ENCODE peak calls at places on chromosomes 13 and 19, in ten cellular contexts. P is stimulated activated CD4-positive, alpha-beta T cell treated with anti-CD3 and anti-CD28 coated beads, Interleukin-2, amount 100 ng/mL, for 48 hours; U is pancreas; G is putamen; H is GM03348; C is activated T-helper 1 cell treated with Interleukin-2 at 50 U/mL for 16 hours; T is GM19239; F is Daoy; Z is AG20443; X is CD4-positive, alpha-beta T cell. S is an unnamed sample.

GRCh38 chr19:3024870-3025515 is 4.1 kb downstream of the TLE2 start:
- DNase-seq in P (no peak), U (no peak), G (no peak), H (no peak), C (no peak), T (no peak), F (no peak), Z (no peak), X (no peak), S (no peak)

GRCh38 chr13:51453308-51453958 is 597 bp upstream of the INTS6 start:
- DNase-seq in P (peak; percentile 74), U (peak; percentile 91), G (peak; percentile 85), H (peak; percentile 90), C (peak; percentile 74), T (peak; percentile 63), F (no peak), Z (peak; percentile 89), X (peak; percentile 72), S (no peak)

GRCh38 chr19:33251526-33252090 is 26.0 kb upstream of the SLC7A10 start:
- DNase-seq in P (no peak), U (no peak), G (no peak), H (no peak), C (no peak), T (no peak), F (no peak), Z (no peak), X (no peak), S (no peak)

GRCh38 chr19:16026756-16027155 is 49.5 kb upstream of the TPM4 start:
- DNase-seq in P (no peak), U (no peak), G (peak; percentile 67), H (no peak), C (no peak), T (no peak), F (no peak), Z (no peak), X (no peak), S (no peak)

GRCh38 chr13:27783111-27783510 is 9.2 kb upstream of the GSX1 start:
- DNase-seq in P (no peak), U (no peak), G (no peak), H (no peak), C (no peak), T (no peak), F (no peak), Z (no peak), X (no peak), S (no peak)

GRCh38 chr19:36198116-36198515 is 16.3 kb downstream of the ZNF565 start:
- DNase-seq in P (no peak), U (no peak), G (peak; percentile 91), H (no peak), C (no peak), T (no peak), F (no peak), Z (no peak), X (no peak), S (no peak)

GRCh38 chr13:42478531-42479156 is 95.3 kb upstream of the TNFSF11 start:
- DNase-seq in P (no peak), U (no peak), G (no peak), H (peak; percentile 26), C (no peak), T (no peak), F (no peak), Z (no peak), X (no peak), S (no peak)

GRCh38 chr19:55116232-55117062 is 990 bp downstream of the PPP1R12C start:
- DNase-seq in P (peak; percentile 34), U (no peak), G (peak; percentile 64), H (peak; percentile 91), C (peak; percentile 23), T (peak; percentile 78), F (peak; percentile 66), Z (peak; percentile 85), X (peak; percentile 32), S (peak; percentile 76)

GRCh38 chr13:84126671-84127171 is 244.4 kb upstream of the SLITRK1 start:
- DNase-seq in P (no peak), U (peak; percentile 30), G (no peak), H (no peak), C (no peak), T (no peak), F (no peak), Z (no peak), X (no peak), S (peak; percentile 8)

GRCh38 chr13:29847501-29847983 is 2.9 kb downstream of the UBL3 start:
- DNase-seq in P (no peak), U (no peak), G (peak; percentile 65), H (no peak), C (no peak), T (no peak), F (peak; percentile 45), Z (peak; percentile 12), X (no peak), S (peak; percentile 76)

GRCh38 chr13:41007359-41008118 is 11.6 kb downstream of the ELF1 start:
- DNase-seq in P (no peak), U (no peak), G (no peak), H (peak; percentile 35), C (no peak), T (no peak), F (no peak), Z (peak; percentile 28), X (no peak), S (peak; percentile 19)

GRCh38 chr13:103081435-103081834 is 15.2 kb upstream of the SLC10A2 start:
- DNase-seq in P (no peak), U (no peak), G (no peak), H (no peak), C (no peak), T (no peak), F (no peak), Z (no peak), X (no peak), S (no peak)

GRCh38 chr19:36573948-36574726 is 1.0 kb upstream of the ZNF529 start:
- DNase-seq in P (no peak), U (no peak), G (no peak), H (no peak), C (no peak), T (no peak), F (no peak), Z (no peak), X (no peak), S (no peak)

GRCh38 chr19:40489882-40490230 is 23.1 kb downstream of the SPTBN4 start:
- DNase-seq in P (no peak), U (no peak), G (no peak), H (no peak), C (no peak), T (no peak), F (no peak), Z (no peak), X (no peak), S (no peak)

GRCh38 chr13:70253411-70253810 is 145.2 kb upstream of the KLHL1 start:
- DNase-seq in P (no peak), U (no peak), G (no peak), H (no peak), C (no peak), T (no peak), F (no peak), Z (no peak), X (no peak), S (no peak)

GRCh38 chr19:7476941-7477494 is 11.8 kb downstream of the PEX11G start:
- DNase-seq in P (no peak), U (no peak), G (no peak), H (no peak), C (no peak), T (no peak), F (no peak), Z (no peak), X (no peak), S (no peak)

GRCh38 chr13:89382986-89383385 is 1711.8 kb downstream of the SLITRK5 start:
- DNase-seq in P (no peak), U (no peak), G (no peak), H (no peak), C (no peak), T (no peak), F (no peak), Z (no peak), X (no peak), S (no peak)

GRCh38 chr19:6464070-6464873 is at the start of gene CRB3:
- DNase-seq in P (no peak), U (peak; percentile 98), G (no peak), H (no peak), C (peak; percentile 27), T (no peak), F (no peak), Z (no peak), X (peak; percentile 50), S (no peak)

GRCh38 chr13:108895220-108895704 is 265.9 kb downstream of the MYO16 start:
- DNase-seq in P (no peak), U (no peak), G (no peak), H (peak; percentile 40), C (no peak), T (no peak), F (peak; percentile 21), Z (no peak), X (no peak), S (peak; percentile 58)

GRCh38 chr13:33092422-33092987 is 76.3 kb downstream of the KL start:
- DNase-seq in P (no peak), U (no peak), G (no peak), H (no peak), C (no peak), T (no peak), F (peak; percentile 8), Z (no peak), X (no peak), S (no peak)

GRCh38 chr13:96075953-96076543 is 13.9 kb upstream of the HS6ST3 start:
- DNase-seq in P (no peak), U (no peak), G (no peak), H (peak; percentile 52), C (no peak), T (no peak), F (no peak), Z (peak; percentile 45), X (no peak), S (peak; percentile 12)

GRCh38 chr13:102846261-102847015 is 606 bp downstream of the ERCC5 start:
- DNase-seq in P (peak; percentile 24), U (peak; percentile 69), G (peak; percentile 30), H (peak; percentile 50), C (peak; percentile 15), T (no peak), F (peak; percentile 29), Z (peak; percentile 43), X (peak; percentile 36), S (peak; percentile 50)

GRCh38 chr13:110536006-110536693 is 25.4 kb downstream of the RAB20 start:
- DNase-seq in P (no peak), U (peak; percentile 61), G (peak; percentile 39), H (no peak), C (no peak), T (peak; percentile 27), F (no peak), Z (no peak), X (no peak), S (no peak)

GRCh38 chr19:45630463-45630862 is 8.7 kb downstream of the EML2 start:
- DNase-seq in P (no peak), U (no peak), G (no peak), H (peak; percentile 82), C (no peak), T (no peak), F (peak; percentile 86), Z (peak; percentile 83), X (no peak), S (peak; percentile 97)

GRCh38 chr19:8880864-8881488 is 48.8 kb downstream of the MBD3L1 start:
- DNase-seq in P (no peak), U (no peak), G (no peak), H (no peak), C (no peak), T (no peak), F (no peak), Z (no peak), X (no peak), S (no peak)

GRCh38 chr13:111337741-111338140 is 17.3 kb downstream of the TEX29 start:
- DNase-seq in P (no peak), U (no peak), G (no peak), H (no peak), C (no peak), T (no peak), F (no peak), Z (peak; percentile 6), X (no peak), S (no peak)

GRCh38 chr13:113342820-113343691 is 20.9 kb downstream of the GRTP1 start:
- DNase-seq in P (no peak), U (peak; percentile 39), G (no peak), H (no peak), C (no peak), T (no peak), F (peak; percentile 29), Z (no peak), X (no peak), S (no peak)

GRCh38 chr19:41808663-41809566 is 12.5 kb downstream of the CEACAM3 start:
- DNase-seq in P (no peak), U (no peak), G (no peak), H (no peak), C (no peak), T (no peak), F (no peak), Z (no peak), X (no peak), S (no peak)